ENCODE peak calls at places on chromosomes 5 and 9, in ten cellular contexts. D is AG04450, Q is fibroblast of lung, H is esophagus squamous epithelium, E is hepatocyte, G is prostate gland, K is Caco-2, Y is AG10803, Z is gastrocnemius medialis, I is AG04449. F is an unnamed sample.

GRCh38 chr5:140664353-140665119 is at the start of gene WDR55:
- DNase-seq in Z (peak), I (peak), E (peak), D (peak), G (peak), K (peak), Q (peak), H (peak), Y (peak), F (peak)

GRCh38 chr5:50867140-50867539 is 200.7 kb downstream of the PARP8 start:
- DNase-seq in D (no peak), Y (no peak), I (no peak), E (no peak), Z (no peak), G (no peak), Q (no peak), K (no peak), H (no peak), F (no peak)

GRCh38 chr9:18393340-18394130 is 80.4 kb upstream of the ADAMTSL1 start:
- DNase-seq in I (peak), E (peak), K (no peak), Y (peak), Q (peak), G (peak), D (peak), Z (no peak), H (no peak), F (peak)

GRCh38 chr5:32017638-32018429 is 156.3 kb downstream of the GOLPH3 start:
- DNase-seq in Q (peak), H (no peak), Z (no peak), I (no peak), G (no peak), E (no peak), Y (peak), D (no peak), K (no peak), F (peak)

GRCh38 chr5:108312258-108312657 is 69.6 kb downstream of the FBXL17 start:
- DNase-seq in K (no peak), D (no peak), Y (peak), E (no peak), Q (no peak), G (no peak), Z (no peak), I (no peak), H (no peak), F (no peak)

GRCh38 chr5:150946351-150946905 is 41.6 kb upstream of the ZNF300 start:
- DNase-seq in K (no peak), Y (peak), Z (peak), H (no peak), I (no peak), D (peak), Q (peak), G (peak), E (no peak), F (peak)

GRCh38 chr9:137804908-137805356 is 72.7 kb upstream of the CACNA1B start:
- DNase-seq in Q (peak), G (no peak), Z (no peak), Y (peak), D (no peak), H (no peak), I (no peak), K (no peak), E (no peak), F (no peak)

GRCh38 chr5:77431286-77431685 is 60.8 kb downstream of the WDR41 start:
- DNase-seq in Y (peak), D (peak), E (no peak), Z (no peak), G (no peak), I (no peak), K (no peak), Q (peak), H (no peak), F (peak)

GRCh38 chr9:89384783-89385182 is 66.5 kb downstream of the SECISBP2 start:
- DNase-seq in Z (no peak), H (no peak), D (no peak), Y (no peak), Q (no peak), G (no peak), I (no peak), K (no peak), E (no peak), F (no peak)

GRCh38 chr9:108133101-108133500 is 643.5 kb upstream of the KLF4 start:
- DNase-seq in H (no peak), Y (no peak), E (no peak), G (no peak), Z (no peak), D (no peak), I (no peak), K (no peak), Q (no peak), F (no peak)

GRCh38 chr5:172672696-172673095 is 31.6 kb downstream of the NEURL1B start:
- DNase-seq in G (no peak), Y (no peak), Q (no peak), Z (no peak), D (no peak), K (no peak), H (no peak), E (no peak), I (no peak), F (no peak)

GRCh38 chr9:136050266-136050705 is 44.8 kb downstream of the NACC2 start:
- DNase-seq in G (no peak), Q (no peak), H (no peak), E (no peak), D (no peak), K (no peak), Y (no peak), Z (no peak), I (no peak), F (peak)

GRCh38 chr9:130453487-130453886 is 8.7 kb downstream of the ASS1 start:
- DNase-seq in K (no peak), Y (no peak), G (no peak), Q (peak), Z (no peak), I (no peak), E (peak), D (no peak), H (no peak), F (peak)

GRCh38 chr9:97889941-97890557 is 32.3 kb downstream of the TRMO start:
- DNase-seq in D (no peak), I (no peak), G (no peak), K (no peak), Z (no peak), Q (no peak), H (no peak), Y (no peak), E (no peak), F (no peak)

GRCh38 chr5:53674114-53674513 is 113.7 kb downstream of the NDUFS4 start:
- DNase-seq in K (no peak), E (no peak), Q (no peak), G (no peak), Y (no peak), Z (no peak), D (no peak), H (no peak), I (no peak), F (no peak)

GRCh38 chr9:37963936-37964739 is 60.2 kb upstream of the SLC25A51 start:
- DNase-seq in D (peak), Z (no peak), H (no peak), Y (peak), G (peak), E (peak), K (peak), I (peak), Q (peak), F (peak)

GRCh38 chr5:38347896-38348295 is 89.5 kb downstream of the EGFLAM start:
- DNase-seq in Z (no peak), D (no peak), G (no peak), H (no peak), K (no peak), E (no peak), I (no peak), Y (no peak), Q (no peak), F (no peak)

GRCh38 chr5:38342261-38342660 is 83.9 kb downstream of the EGFLAM start:
- DNase-seq in D (no peak), H (no peak), I (no peak), K (no peak), Q (no peak), Y (no peak), Z (no peak), E (no peak), G (no peak), F (no peak)

GRCh38 chr5:38346593-38346992 is 88.2 kb downstream of the EGFLAM start:
- DNase-seq in Y (no peak), Z (no peak), K (no peak), Q (no peak), I (no peak), H (no peak), D (no peak), G (no peak), E (no peak), F (no peak)

GRCh38 chr5:38344891-38345290 is 86.5 kb downstream of the EGFLAM start:
- DNase-seq in D (no peak), Z (no peak), K (no peak), E (no peak), H (no peak), I (no peak), G (no peak), Q (no peak), Y (no peak), F (no peak)

DNA sequence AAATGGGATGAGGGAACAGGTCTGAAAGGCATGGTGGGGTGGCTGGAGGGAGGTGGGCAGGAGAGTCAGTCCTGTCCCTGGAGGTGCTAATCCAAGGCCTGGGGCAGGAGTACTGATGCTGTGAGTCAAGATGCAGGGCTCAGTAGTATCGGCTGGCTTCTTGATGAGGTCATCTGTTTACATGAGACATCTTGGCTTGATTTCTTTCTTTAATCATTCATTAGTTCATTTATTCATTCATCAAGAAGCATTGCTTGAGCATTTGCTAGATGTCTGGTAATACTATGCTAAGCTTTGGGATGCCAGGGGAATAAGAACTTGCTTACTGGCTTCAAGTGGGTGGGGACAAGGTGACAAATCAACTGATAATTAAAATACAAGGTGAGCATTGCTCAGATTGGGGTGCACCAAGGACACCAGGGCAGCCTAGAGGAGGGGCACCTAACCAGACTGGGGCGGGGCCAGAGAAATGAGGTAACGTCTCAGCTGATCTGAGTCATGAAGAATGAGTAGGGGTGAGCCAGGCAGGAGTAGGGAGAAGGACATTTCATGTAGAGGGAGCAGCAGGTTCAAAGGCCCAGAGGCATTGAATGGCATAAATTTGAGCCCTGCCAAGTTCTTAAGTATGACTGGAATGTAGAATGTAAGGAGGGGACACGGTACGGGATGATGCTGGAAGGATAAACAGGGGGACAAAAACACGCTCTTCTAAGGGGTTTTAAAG is 88.8 kb downstream of the EGFLAM start:
- DNase-seq in Z (no peak), Q (peak), D (no peak), Y (no peak), H (no peak), E (no peak), I (no peak), K (no peak), G (no peak), F (no peak)
- H3K4me3 ChIP-seq in Z (no peak), Q (no peak), D (no peak), Y (no peak), H (no peak), E (no peak), I (no peak), K (no peak), G (no peak), F (no peak)

DNA sequence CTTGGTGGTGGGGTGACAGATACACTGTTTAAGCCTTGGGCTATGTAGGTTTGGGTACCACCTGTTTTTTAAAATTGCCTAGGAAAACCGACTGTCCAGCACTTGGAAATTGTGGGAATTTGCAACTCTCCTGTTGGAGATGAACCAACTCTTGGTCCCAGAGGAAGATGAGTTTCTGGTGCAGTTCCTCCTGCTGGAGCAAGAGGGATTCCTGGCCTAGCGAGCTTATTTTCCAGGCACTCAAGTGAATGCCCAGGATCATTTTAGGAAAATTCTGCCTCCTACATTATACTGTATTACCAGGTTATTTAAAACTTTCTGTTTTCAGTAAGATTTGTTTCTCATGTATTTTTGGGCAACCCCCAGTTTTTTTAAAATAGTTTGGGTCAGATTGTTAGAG is 33.7 kb downstream of the AP3S1 start:
- DNase-seq in E (no peak), Y (no peak), H (no peak), Q (no peak), Z (no peak), D (no peak), I (no peak), G (no peak), K (no peak), F (no peak)
- TF ChIP-seq CTCF in E (no peak), Y (no peak), H (no peak), Q (no peak), Z (no peak), D (peak), I (no peak), G (no peak), K (peak), F (no peak)

GRCh38 chr5:28402590-28403301 is 1364.4 kb upstream of the CDH9 start:
- DNase-seq in Q (no peak), D (no peak), G (no peak), H (no peak), Z (no peak), K (no peak), I (no peak), Y (no peak), E (no peak), F (no peak)

GRCh38 chr5:28398185-28398584 is 1359.8 kb upstream of the CDH9 start:
- DNase-seq in Z (no peak), I (no peak), H (no peak), Y (no peak), G (no peak), D (no peak), E (no peak), Q (no peak), K (peak), F (no peak)

GRCh38 chr5:28399211-28399610 is 1360.8 kb upstream of the CDH9 start:
- DNase-seq in Y (no peak), Z (no peak), Q (no peak), I (no peak), E (no peak), H (no peak), K (no peak), G (no peak), D (no peak), F (no peak)

GRCh38 chr5:28397502-28397941 is 1359.1 kb upstream of the CDH9 start:
- DNase-seq in H (no peak), Y (no peak), G (no peak), K (no peak), I (peak), Z (no peak), D (no peak), E (peak), Q (peak), F (peak)

GRCh38 chr5:28400076-28400475 is 1361.7 kb upstream of the CDH9 start:
- DNase-seq in Q (peak), K (no peak), E (no peak), Y (no peak), H (no peak), G (no peak), D (no peak), I (no peak), Z (no peak), F (no peak)
- H3K4me3 ChIP-seq in Q (no peak), K (no peak), E (no peak), Y (no peak), H (no peak), G (no peak), D (no peak), I (no peak), Z (no peak), F (no peak)

GRCh38 chr5:82661462-82661861 is 383.3 kb upstream of the RPS23 start:
- DNase-seq in D (no peak), K (no peak), H (no peak), Z (no peak), E (no peak), I (no peak), Y (no peak), Q (no peak), G (no peak), F (no peak)

GRCh38 chr5:82657036-82657699 is 379.0 kb upstream of the RPS23 start:
- DNase-seq in K (no peak), Z (no peak), D (no peak), Q (no peak), Y (no peak), H (no peak), E (no peak), G (no peak), I (no peak), F (no peak)

GRCh38 chr5:82662340-82662739 is 384.2 kb upstream of the RPS23 start:
- DNase-seq in Z (no peak), I (no peak), Y (no peak), E (no peak), G (no peak), D (no peak), H (no peak), K (no peak), Q (peak), F (no peak)

GRCh38 chr5:82661933-82662332 is 383.8 kb upstream of the RPS23 start:
- DNase-seq in D (no peak), Y (no peak), Q (no peak), I (no peak), H (no peak), G (no peak), K (no peak), E (no peak), Z (no peak), F (no peak)

GRCh38 chr5:82659114-82659513 is 381.0 kb upstream of the RPS23 start:
- DNase-seq in I (no peak), K (no peak), Z (no peak), D (no peak), E (no peak), G (no peak), H (no peak), Q (no peak), Y (no peak), F (no peak)
- TF ChIP-seq CTCF in I (no peak), K (no peak), Z (no peak), D (no peak), E (no peak), G (no peak), H (no peak), Q (no peak), Y (no peak), F (no peak)

GRCh38 chr9:124505006-124505900 is 1.9 kb downstream of the NR5A1 start:
- DNase-seq in Z (no peak), E (no peak), G (no peak), D (no peak), H (no peak), Q (no peak), K (no peak), I (no peak), Y (no peak), F (no peak)
- H3K4me3 ChIP-seq in Z (no peak), E (no peak), G (no peak), D (no peak), H (no peak), Q (no peak), K (peak), I (no peak), Y (no peak), F (no peak)

F was measured in astrocyte of the spinal cord.